ENCODE peak calls at places on chromosomes 12 and 14, in ten cellular contexts. H is mammary epithelial cell; C is body of pancreas; K is transverse colon; W is CD8-positive, alpha-beta T cell; D is dorsolateral prefrontal cortex; O is SK-N-SH; M is pancreas; Y is RWPE2; L is PC-3. R is an unnamed sample.

GRCh38 chr12:93460882-93461281 is 6.4 kb upstream of the MRPL42 start:
- DNase-seq in H (no peak), C (no peak), K (no peak), W (no peak), D (no peak), O (no peak), M (no peak), Y (no peak), L (no peak), R (no peak)

GRCh38 chr12:77833329-77833728 is 2.6 kb downstream of the NAV3 start:
- DNase-seq in H (no peak), C (no peak), K (no peak), W (no peak), D (no peak), O (no peak), M (no peak), Y (no peak), L (no peak), R (no peak)

GRCh38 chr12:101698782-101699347 is 1.4 kb downstream of the CHPT1 start:
- DNase-seq in H (no peak), C (no peak), K (no peak), W (no peak), D (no peak), O (peak; percentile 45), M (no peak), Y (no peak), L (peak; percentile 34), R (no peak)

GRCh38 chr14:23040100-23040499 is 1.9 kb upstream of the PSMB11 start:
- DNase-seq in H (no peak), C (no peak), K (no peak), W (no peak), D (no peak), O (no peak), M (no peak), Y (no peak), L (no peak), R (no peak)

GRCh38 chr12:104480826-104481457 is 24.2 kb downstream of the CHST11 start:
- DNase-seq in H (peak; percentile 84), C (peak; percentile 22), K (peak; percentile 43), W (no peak), D (no peak), O (no peak), M (no peak), Y (no peak), L (peak; percentile 92), R (no peak)

GRCh38 chr12:121934318-121934682 is 15.9 kb downstream of the CFAP251 start:
- DNase-seq in H (no peak), C (no peak), K (no peak), W (no peak), D (no peak), O (no peak), M (no peak), Y (no peak), L (no peak), R (no peak)

GRCh38 chr12:55385911-55386310 is 14.4 kb upstream of the OR6C65 start:
- DNase-seq in H (no peak), C (no peak), K (no peak), W (no peak), D (no peak), O (no peak), M (no peak), Y (no peak), L (no peak), R (no peak)

GRCh38 chr14:85764809-85765208 is 234.9 kb downstream of the FLRT2 start:
- DNase-seq in H (no peak), C (no peak), K (no peak), W (no peak), D (no peak), O (no peak), M (no peak), Y (no peak), L (peak; percentile 6), R (no peak)

GRCh38 chr12:128336506-128336905 is 69.5 kb downstream of the TMEM132C start:
- DNase-seq in H (no peak), C (no peak), K (no peak), W (no peak), D (no peak), O (no peak), M (no peak), Y (no peak), L (no peak), R (no peak)
- H3K4me3 ChIP-seq in H (no peak overlapping the region), C (no peak overlapping the region), K (no peak overlapping the region), W (no peak overlapping the region), D (no peak overlapping the region), O (no peak overlapping the region), M (no peak overlapping the region), Y (no peak overlapping the region), L (no peak overlapping the region), R (no peak overlapping the region)

DNA sequence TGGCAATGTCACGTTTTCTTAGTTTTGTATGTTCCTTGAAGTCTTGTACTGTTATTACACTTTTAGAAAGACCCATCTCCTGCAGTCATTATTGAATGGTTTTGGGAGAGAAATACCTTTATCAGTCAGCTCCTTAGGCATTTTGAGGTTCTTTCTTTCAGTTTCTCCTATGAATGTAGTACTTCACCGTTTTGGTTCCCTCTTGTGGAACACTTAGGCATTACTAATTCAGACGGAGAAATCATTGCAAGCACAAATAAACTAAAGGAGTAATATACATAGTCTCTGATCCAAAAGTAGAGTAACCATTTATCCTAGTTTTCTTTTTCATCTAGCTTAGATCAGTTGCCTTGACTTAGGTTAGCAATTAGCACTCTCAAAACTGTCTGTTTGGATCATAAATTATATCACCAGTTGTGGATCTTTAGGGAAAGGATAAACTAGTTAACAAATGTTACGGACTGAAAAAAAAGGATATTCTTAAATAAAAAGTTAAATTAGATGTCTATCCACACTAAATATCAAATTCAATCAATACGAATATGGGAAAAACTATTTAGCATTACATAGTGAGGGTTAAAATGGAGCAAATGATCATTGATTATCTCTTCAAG is 1538.3 kb upstream of the SEL1L start:
- DNase-seq in H (peak; percentile 8), C (no peak), K (no peak), W (no peak), D (no peak), O (no peak), M (no peak), Y (no peak), L (peak; percentile 50), R (no peak)
- TF ChIP-seq CTCF in H (peak; percentile 42), C (no peak), K (peak; percentile 29), W (no peak), D (peak; percentile 27), O (peak; percentile 60), M (no peak), Y (peak; percentile 74), L (peak; percentile 47), R (peak; percentile 26)

DNA sequence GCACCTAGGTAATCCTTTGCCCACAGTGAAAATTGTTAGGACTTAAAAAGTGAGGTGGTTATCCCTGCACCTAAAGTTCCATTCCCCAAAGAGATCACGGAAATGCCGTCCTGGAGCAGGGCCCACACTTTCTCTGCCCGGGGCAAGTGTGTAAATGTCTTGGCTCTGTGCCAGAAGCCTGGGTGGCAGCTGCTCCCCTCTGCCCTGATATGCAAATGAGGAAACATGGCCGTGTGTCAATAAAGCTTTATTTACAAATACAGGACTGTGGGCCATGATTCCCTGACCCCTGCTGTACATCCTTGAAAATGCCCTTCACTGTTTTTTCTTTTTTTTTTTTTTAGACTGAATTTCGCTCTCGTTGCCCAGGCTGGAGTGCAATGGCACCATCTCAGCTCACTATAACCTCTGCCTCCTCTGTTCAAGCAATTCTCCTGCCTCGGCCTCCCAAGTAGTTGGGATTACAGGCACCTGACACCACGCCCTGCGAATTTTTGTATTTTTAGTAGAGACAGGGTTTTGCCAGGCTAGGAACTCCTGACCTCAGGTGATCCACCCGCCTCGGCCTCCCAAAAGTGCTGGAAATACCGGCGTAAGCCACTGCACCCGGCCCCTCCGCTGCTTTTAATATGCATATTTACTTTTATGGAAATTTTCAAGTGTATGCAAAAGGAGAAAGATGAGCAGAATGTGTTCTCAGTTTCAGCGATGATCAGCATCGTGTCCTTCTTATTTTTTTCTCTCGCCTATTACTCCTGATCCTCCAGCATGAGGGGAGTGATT is 75.5 kb downstream of the GALNT9 start:
- DNase-seq in H (no peak), C (no peak), K (no peak), W (no peak), D (no peak), O (no peak), M (no peak), Y (no peak), L (no peak), R (no peak)
- H3K27me3 ChIP-seq in H (peaks cover 2% of the 10 kb centered on the region), C (no peaks in the 10 kb centered on the region), K (no peaks in the 10 kb centered on the region), W (no peaks in the 10 kb centered on the region), D (no peaks in the 10 kb centered on the region), O (peaks cover 69% of the 10 kb centered on the region), M (no peaks in the 10 kb centered on the region), Y (peaks cover 15% of the 10 kb centered on the region), L (peaks cover 17% of the 10 kb centered on the region), R (no peaks in the 10 kb centered on the region)

GRCh38 chr12:110271015-110271414 is 10.0 kb upstream of the ATP2A2 start:
- DNase-seq in H (no peak), C (no peak), K (no peak), W (no peak), D (no peak), O (no peak), M (no peak), Y (no peak), L (no peak), R (no peak)

GRCh38 chr12:110269622-110270124 is 11.4 kb upstream of the ATP2A2 start:
- DNase-seq in H (peak; percentile 43), C (no peak), K (no peak), W (no peak), D (no peak), O (no peak), M (no peak), Y (no peak), L (peak; percentile 91), R (no peak)

GRCh38 chr12:110266381-110266909 is 14.6 kb upstream of the ATP2A2 start:
- DNase-seq in H (no peak), C (no peak), K (no peak), W (no peak), D (no peak), O (peak; percentile 44), M (no peak), Y (no peak), L (no peak), R (no peak)

GRCh38 chr12:110270125-110270962 is 10.7 kb upstream of the ATP2A2 start:
- DNase-seq in H (peak; percentile 50), C (peak; percentile 48), K (no peak), W (no peak), D (no peak), O (peak; percentile 64), M (no peak), Y (peak; percentile 72), L (peak; percentile 92), R (no peak)

DNA sequence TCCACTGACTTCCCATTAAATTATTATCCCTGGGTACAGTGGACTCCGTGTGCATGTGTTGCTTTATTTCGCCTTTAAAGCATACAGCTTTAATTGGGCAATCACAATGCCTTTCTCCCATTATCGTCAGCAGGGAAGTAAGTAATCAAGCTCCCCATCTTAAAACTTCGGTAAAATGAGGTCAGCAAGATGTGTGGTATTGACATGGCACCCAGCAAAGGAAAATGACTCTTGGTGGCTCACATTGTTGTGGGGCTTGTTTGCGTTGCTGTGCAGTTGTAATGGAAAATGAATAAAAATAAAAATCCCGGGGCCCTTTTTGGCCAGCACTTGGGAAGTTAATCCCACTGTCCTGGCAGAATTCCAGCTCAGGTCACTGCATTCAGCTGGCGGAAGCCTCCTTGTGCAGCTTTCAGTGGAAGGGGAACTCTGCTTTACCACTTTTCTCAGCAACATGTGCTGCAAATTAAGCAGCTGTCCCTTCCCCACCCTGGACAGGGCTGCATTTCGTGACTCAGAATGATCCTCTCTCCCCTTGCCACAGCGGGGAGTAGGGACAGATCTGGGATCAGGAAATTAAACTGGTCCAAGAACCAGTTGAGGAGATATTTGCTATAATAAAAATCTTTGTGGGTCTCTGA is 13.9 kb upstream of the ATP2A2 start:
- DNase-seq in H (no peak), C (no peak), K (no peak), W (no peak), D (no peak), O (peak; percentile 53), M (no peak), Y (no peak), L (peak; percentile 77), R (peak; percentile 70)
- H3K4me3 ChIP-seq in H (no peak overlapping the region), C (no peak overlapping the region), K (no peak overlapping the region), W (no peak overlapping the region), D (no peak overlapping the region), O (no peak overlapping the region), M (no peak overlapping the region), Y (no peak overlapping the region), L (no peak overlapping the region), R (peak overlapping the region; percentile 12)

R was measured in BJ.